ENCODE peak calls at places on chromosome 5, in ten cellular contexts. C is neural progenitor cell, Y is GM23338, J is foreskin fibroblast, T is MCF 10A, K is AG04449, B is epithelial cell of esophagus, O is A549, Z is uterus, Q is nephron progenitor cell. R is an unnamed sample.

GRCh38 chr5:128403350-128403749 is 134.7 kb downstream of the FBN2 start:
- DNase-seq in C (no peak), Y (no peak), J (no peak), T (no peak), K (no peak), B (peak), O (no peak), Z (no peak), Q (no peak), R (peak)

GRCh38 chr5:133409210-133409674 is 203.1 kb downstream of the FSTL4 start:
- DNase-seq in C (no peak), Y (no peak), J (no peak), T (no peak), K (no peak), B (no peak), O (no peak), Z (no peak), Q (no peak), R (no peak)

GRCh38 chr5:177389368-177390169 is 5.3 kb downstream of the SLC34A1 start:
- DNase-seq in C (no peak), Y (no peak), J (peak), T (peak), K (peak), B (peak), O (no peak), Z (no peak), Q (no peak), R (no peak)

GRCh38 chr5:121968910-121969607 is 7.3 kb downstream of the SRFBP1 start:
- DNase-seq in C (no peak), Y (no peak), J (peak), T (peak), K (peak), B (peak), O (peak), Z (no peak), Q (no peak), R (peak)

GRCh38 chr5:1103505-1104326 is 8.1 kb downstream of the SLC12A7 start:
- DNase-seq in C (no peak), Y (no peak), J (peak), T (no peak), K (no peak), B (no peak), O (no peak), Z (peak), Q (no peak), R (peak)

GRCh38 chr5:1002271-1002546 is 6.4 kb upstream of the NKD2 start:
- DNase-seq in C (no peak), Y (no peak), J (no peak), T (no peak), K (no peak), B (no peak), O (no peak), Z (no peak), Q (no peak), R (no peak)

GRCh38 chr5:17129093-17129492 is 88.3 kb upstream of the BASP1 start:
- DNase-seq in C (no peak), Y (no peak), J (no peak), T (no peak), K (no peak), B (no peak), O (no peak), Z (no peak), Q (no peak), R (no peak)

GRCh38 chr5:84249918-84250635 is 134.6 kb downstream of the EDIL3 start:
- DNase-seq in C (peak), Y (peak), J (peak), T (peak), K (peak), B (peak), O (no peak), Z (no peak), Q (no peak), R (no peak)

GRCh38 chr5:96247097-96247675 is 185.9 kb downstream of the PCSK1 start:
- DNase-seq in C (no peak), Y (no peak), J (peak), T (no peak), K (no peak), B (peak), O (no peak), Z (no peak), Q (no peak), R (peak)

GRCh38 chr5:110968246-110969005 is 103.1 kb upstream of the TSLP start:
- DNase-seq in C (no peak), Y (no peak), J (no peak), T (no peak), K (no peak), B (peak), O (no peak), Z (no peak), Q (no peak), R (no peak)

GRCh38 chr5:38734353-38734752 is 111.5 kb upstream of the OSMR start:
- DNase-seq in C (peak), Y (peak), J (no peak), T (no peak), K (no peak), B (no peak), O (no peak), Z (no peak), Q (no peak), R (no peak)
- TF ChIP-seq CTCF in C (peak), Y (peak), J (no peak), T (no peak), K (no peak), B (no peak), O (no peak), Z (no peak), Q (no peak), R (no peak)

GRCh38 chr5:32092938-32093812 is 80.9 kb downstream of the GOLPH3 start:
- DNase-seq in C (peak), Y (peak), J (peak), T (peak), K (no peak), B (peak), O (peak), Z (peak), Q (peak), R (peak)
- TF ChIP-seq CTCF in C (peak), Y (peak), J (peak), T (peak), K (peak), B (peak), O (peak), Z (peak), Q (peak), R (peak)

DNA sequence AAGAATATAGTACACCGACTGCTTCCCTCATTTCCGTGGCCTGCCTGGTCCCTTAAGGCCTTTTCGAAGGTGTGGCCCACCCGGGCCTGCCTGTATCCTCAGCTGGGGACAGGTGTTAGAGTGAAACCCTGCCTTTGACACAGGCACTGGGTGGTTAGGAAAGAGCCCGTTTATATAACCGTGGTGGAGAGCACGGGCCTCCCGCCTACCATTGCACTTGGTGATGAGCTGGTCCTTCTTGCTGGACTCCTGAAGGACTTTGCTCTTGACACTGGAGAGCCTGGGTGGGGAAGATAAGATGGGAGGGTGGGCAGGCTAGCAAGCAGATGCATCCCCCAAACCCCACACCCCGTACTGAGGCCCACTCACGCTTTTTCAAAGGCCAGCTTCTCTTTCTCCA is 2.3 kb downstream of the SPATA24 start:
- DNase-seq in C (no peak), Y (no peak), J (no peak), T (no peak), K (no peak), B (no peak), O (no peak), Z (no peak), Q (no peak), R (no peak)
- TF ChIP-seq CTCF in C (no peak), Y (no peak), J (no peak), T (no peak), K (no peak), B (no peak), O (no peak), Z (no peak), Q (no peak), R (no peak)

GRCh38 chr5:170348069-170348702 is 41.0 kb downstream of the KCNMB1 start:
- DNase-seq in C (peak), Y (no peak), J (peak), T (no peak), K (no peak), B (no peak), O (no peak), Z (no peak), Q (no peak), R (no peak)
- TF ChIP-seq CTCF in C (peak), Y (peak), J (no peak), T (peak), K (no peak), B (no peak), O (no peak), Z (peak), Q (no peak), R (no peak)

GRCh38 chr5:139650031-139650688 is 2.0 kb downstream of the CXXC5 start:
- DNase-seq in C (peak), Y (peak), J (peak), T (no peak), K (no peak), B (no peak), O (no peak), Z (peak), Q (peak), R (no peak)
- TF ChIP-seq CTCF in C (peak), Y (peak), J (peak), T (no peak), K (peak), B (no peak), O (no peak), Z (no peak), Q (no peak), R (peak)

GRCh38 chr5:88683506-88684135 is 199.4 kb downstream of the MEF2C start:
- DNase-seq in C (peak), Y (peak), J (no peak), T (no peak), K (no peak), B (no peak), O (peak), Z (no peak), Q (peak), R (no peak)
- TF ChIP-seq CTCF in C (peak), Y (peak), J (no peak), T (no peak), K (no peak), B (no peak), O (no peak), Z (no peak), Q (peak), R (no peak)

GRCh38 chr5:115751176-115751575 is 65.3 kb downstream of the CDO1 start:
- DNase-seq in C (peak), Y (peak), J (no peak), T (no peak), K (no peak), B (no peak), O (no peak), Z (no peak), Q (no peak), R (no peak)
- TF ChIP-seq CTCF in C (no peak), Y (no peak), J (no peak), T (no peak), K (no peak), B (no peak), O (no peak), Z (no peak), Q (no peak), R (no peak)

R was measured in endothelial cell of umbilical vein.